ENCODE peak calls at places on chromosome 15, in four cellular contexts. J is fibroblast of lung, V is IMR-90, X is mammary epithelial cell. I is an unnamed sample.

GRCh38 chr15:83714888-83715287 is 61.0 kb downstream of the ADAMTSL3 start:
- DNase-seq in J (no peak), V (no peak), X (no peak), I (no peak)

GRCh38 chr15:51497806-51498205 is 124.8 kb downstream of the DMXL2 start:
- DNase-seq in J (no peak), V (no peak), X (no peak), I (peak; percentile 49)

GRCh38 chr15:44545934-44546802 is 9.2 kb downstream of the EIF3J start:
- DNase-seq in J (peak; percentile 39), V (peak; percentile 52), X (peak; percentile 37), I (no peak)

GRCh38 chr15:66882251-66883020 is 180.4 kb downstream of the SMAD6 start:
- DNase-seq in J (peak; percentile 61), V (peak; percentile 72), X (peak; percentile 24), I (peak; percentile 54)

GRCh38 chr15:50180578-50180977 is 1.4 kb upstream of the SLC27A2 start:
- DNase-seq in J (no peak), V (no peak), X (no peak), I (no peak)

GRCh38 chr15:38134252-38134651 is 118.4 kb upstream of the SPRED1 start:
- DNase-seq in J (no peak), V (no peak), X (no peak), I (no peak)

GRCh38 chr15:88982304-88982945 is 69.2 kb upstream of the MFGE8 start:
- DNase-seq in J (peak; percentile 68), V (peak; percentile 83), X (no peak), I (no peak)

GRCh38 chr15:73226064-73226463 is 142.7 kb downstream of the HCN4 start:
- DNase-seq in J (no peak), V (no peak), X (no peak), I (peak; percentile 55)

GRCh38 chr15:27545494-27546255 is 553.4 kb downstream of the OCA2 start:
- DNase-seq in J (no peak), V (no peak), X (no peak), I (no peak)

GRCh38 chr15:80026754-80027153 is 32.7 kb upstream of the ZFAND6 start:
- DNase-seq in J (no peak), V (no peak), X (peak; percentile 70), I (no peak)

GRCh38 chr15:91407237-91407889 is 307.3 kb downstream of the SV2B start:
- DNase-seq in J (peak; percentile 10), V (peak; percentile 46), X (peak; percentile 79), I (peak; percentile 67)

GRCh38 chr15:60374209-60374608 is 23.6 kb downstream of the ANXA2 start:
- DNase-seq in J (no peak), V (no peak), X (no peak), I (no peak)

GRCh38 chr15:66760968-66761722 is 59.1 kb downstream of the SMAD6 start:
- DNase-seq in J (peak; percentile 79), V (no peak), X (no peak), I (no peak)

GRCh38 chr15:57647791-57648130 is 56.1 kb downstream of the MYZAP start:
- DNase-seq in J (peak; percentile 14), V (peak; percentile 5), X (peak; percentile 47), I (no peak)

GRCh38 chr15:56383011-56383410 is 17.8 kb downstream of the TEX9 start:
- DNase-seq in J (no peak), V (no peak), X (peak; percentile 13), I (no peak)

GRCh38 chr15:37109952-37110630 is 9.7 kb upstream of the MEIS2 start:
- DNase-seq in J (peak; percentile 34), V (no peak), X (no peak), I (peak; percentile 81)

GRCh38 chr15:88647362-88648105 is 8.7 kb downstream of the ISG20 start:
- DNase-seq in J (no peak), V (no peak), X (no peak), I (peak; percentile 42)

GRCh38 chr15:57437564-57437963 is 61.3 kb downstream of the CGNL1 start:
- DNase-seq in J (no peak), V (no peak), X (no peak), I (no peak)

GRCh38 chr15:55696221-55696620 is 46.7 kb downstream of the PRTG start:
- DNase-seq in J (no peak), V (peak; percentile 78), X (no peak), I (no peak)

GRCh38 chr15:68081869-68082505 is 27.9 kb downstream of the PIAS1 start:
- DNase-seq in J (no peak), V (no peak), X (no peak), I (no peak)
- TF ChIP-seq CTCF in J (no peak), V (no peak), X (no peak), I (no peak)

DNA sequence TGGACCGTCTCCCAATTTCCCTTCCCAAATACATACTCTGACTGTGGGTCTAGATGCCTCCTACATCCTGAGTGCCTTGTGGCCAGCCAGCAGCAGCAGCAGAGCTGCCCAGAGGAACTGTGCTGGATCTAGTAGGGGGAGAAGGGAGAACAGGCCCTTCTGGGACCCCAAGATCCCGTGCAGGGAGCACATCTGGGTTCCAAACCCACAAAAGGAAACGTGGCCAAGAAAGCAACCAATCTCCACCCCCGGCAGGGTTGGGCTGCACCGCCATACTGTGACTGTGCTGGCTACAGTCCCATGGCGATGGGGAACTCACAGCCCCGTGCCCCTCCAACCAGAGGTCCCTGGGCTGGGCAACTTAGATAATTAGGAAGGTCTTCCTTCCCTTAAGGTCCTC is 86.3 kb downstream of the PPCDC start:
- DNase-seq in J (no peak), V (no peak), X (no peak), I (no peak)
- H3K9ac ChIP-seq in J (no peak overlapping the region), V (no peak overlapping the region), X (no peak overlapping the region), I (no peak overlapping the region)

DNA sequence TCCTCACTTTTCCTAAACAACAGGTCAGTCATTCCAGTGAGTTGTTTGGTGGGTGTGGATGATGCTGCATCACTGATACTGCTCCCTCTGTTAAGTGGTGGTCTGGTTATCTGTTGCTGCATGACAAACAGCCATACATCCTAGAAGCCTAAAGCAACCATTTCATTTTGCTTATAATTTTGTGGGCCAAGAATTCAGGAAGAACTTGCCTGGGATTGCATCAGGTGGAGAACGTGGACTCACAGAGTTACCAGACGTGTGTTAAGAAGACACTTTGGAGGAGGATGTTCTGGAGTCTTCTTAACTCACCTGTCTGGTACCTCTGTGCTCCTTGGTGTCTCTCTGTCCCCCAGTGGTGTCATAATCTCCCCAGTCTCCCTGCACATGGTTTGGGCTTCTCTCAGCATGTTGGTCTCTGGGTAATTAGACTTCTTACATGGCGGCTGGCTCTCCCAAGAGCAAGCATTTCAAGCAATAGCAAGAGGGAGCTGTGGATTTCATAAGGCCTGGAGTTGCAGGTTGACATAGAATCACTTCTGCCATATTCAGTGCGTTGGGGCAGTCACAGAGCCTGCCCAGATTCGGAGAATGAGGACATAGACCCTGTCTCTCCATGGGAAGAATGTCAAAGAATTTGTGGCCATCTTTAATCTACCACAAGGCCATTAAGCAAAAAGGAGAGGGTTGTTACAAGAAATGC is 20.1 kb downstream of the USP3 start:
- DNase-seq in J (no peak), V (no peak), X (no peak), I (no peak)
- H3K4me3 ChIP-seq in J (no peak overlapping the region), V (no peak overlapping the region), X (no peak overlapping the region), I (no peak overlapping the region)

DNA sequence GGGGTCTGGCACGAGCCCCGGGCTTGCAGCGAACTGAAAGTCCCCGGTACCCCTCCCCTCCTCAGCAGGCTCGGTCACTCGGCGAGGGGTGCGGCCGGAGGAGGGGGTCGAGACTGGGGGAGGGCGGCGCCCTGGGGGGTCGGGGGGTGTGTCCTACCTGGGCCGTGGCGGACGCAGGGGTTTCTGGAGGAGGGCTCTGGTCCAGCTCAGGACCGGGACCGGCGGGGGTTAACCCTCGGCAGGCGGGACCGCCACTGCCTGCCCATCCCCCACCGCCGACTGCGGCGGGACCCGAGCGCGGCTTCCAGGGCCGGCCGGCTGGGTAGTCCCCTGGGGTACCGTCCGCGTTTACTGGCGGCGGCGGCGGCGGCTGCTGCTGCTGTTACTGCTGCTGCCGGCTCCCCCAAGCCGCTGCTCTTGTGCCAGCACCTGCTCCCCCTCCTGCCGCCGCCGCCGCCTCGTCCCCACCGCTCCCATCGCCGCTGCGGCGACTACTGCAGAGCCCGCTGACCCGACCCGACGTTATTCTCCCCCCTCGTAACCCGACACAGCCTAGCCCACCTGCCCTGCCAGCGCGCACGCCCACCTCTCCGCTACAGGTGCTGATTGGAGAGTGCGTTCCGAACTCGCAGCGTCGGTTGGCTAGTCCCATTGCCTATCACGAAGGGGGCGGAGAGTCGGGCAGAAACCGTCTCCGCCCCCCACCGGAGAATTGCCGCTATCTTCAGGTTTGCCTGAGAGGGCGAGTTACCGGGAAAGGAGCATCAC is at the start of gene TTBK2:
- DNase-seq in J (peak; percentile 99), V (peak; percentile 99), X (peak; percentile 98), I (peak; percentile 99)
- TF ChIP-seq CTCF in J (no peak), V (peak; percentile 20), X (peak; percentile 17), I (peak; percentile 11)

GRCh38 chr15:99241752-99242151 is 7.6 kb downstream of the TTC23 start:
- DNase-seq in J (no peak), V (no peak), X (no peak), I (no peak)
- H3K9ac ChIP-seq in J (no peak overlapping the region), V (no peak overlapping the region), X (no peak overlapping the region), I (no peak overlapping the region)

DNA sequence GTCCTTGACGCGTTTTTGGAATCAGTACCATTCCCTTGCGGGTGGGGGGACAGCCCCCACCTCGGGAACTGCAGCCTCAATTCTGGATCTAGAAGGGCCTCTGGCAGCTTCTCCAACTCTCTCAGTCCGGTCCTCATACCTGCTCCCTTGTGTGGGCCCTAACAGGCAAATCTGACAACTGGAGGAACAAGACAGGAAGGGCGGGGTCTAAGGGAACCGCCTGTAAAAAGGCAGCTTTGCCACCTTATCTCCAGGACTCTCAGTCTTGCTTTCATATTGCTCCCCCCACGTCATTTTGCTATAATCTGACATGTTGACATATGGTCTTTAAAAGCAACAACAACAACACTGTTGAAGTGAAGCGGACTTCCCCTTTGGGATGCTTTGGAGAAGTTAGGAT is 866 bp upstream of the CHRNB4 start:
- DNase-seq in J (no peak), V (no peak), X (no peak), I (no peak)
- H3K4me3 ChIP-seq in J (no peak overlapping the region), V (no peak overlapping the region), X (no peak overlapping the region), I (no peak overlapping the region)

I was measured in endodermal cell.